ENCODE peak calls at places on chromosomes 2 and 18, in eight cellular contexts. Q, C, O, V, D, S, M and A are unnamed samples.

GRCh38 chr2:204479557-204479956 is 65.7 kb upstream of the PARD3B start:
- DNase-seq in D (no peak), O (peak), V (no peak), M (no peak), Q (no peak), C (peak), S (no peak), A (no peak)

GRCh38 chr18:23355206-23355605 is 97.9 kb upstream of the RIOK3 start:
- DNase-seq in Q (no peak), S (no peak), C (no peak), M (no peak), V (no peak), O (no peak), D (no peak), A (no peak)

GRCh38 chr2:233021771-233022170 is 8.7 kb upstream of the NGEF start:
- DNase-seq in V (no peak), C (peak), D (no peak), Q (peak), S (no peak), O (peak), M (no peak), A (no peak)

GRCh38 chr2:63861220-63861822 is 19.6 kb downstream of the UGP2 start:
- DNase-seq in D (no peak), C (peak), S (no peak), M (no peak), V (no peak), Q (peak), O (peak), A (peak)

GRCh38 chr18:3546106-3546505 is 96.1 kb downstream of the TGIF1 start:
- DNase-seq in M (no peak), Q (no peak), S (no peak), O (no peak), D (no peak), C (no peak), V (no peak), A (no peak)

GRCh38 chr2:200812122-200813022 is 662 bp downstream of the BZW1 start:
- DNase-seq in C (peak), S (peak), Q (peak), D (peak), M (peak), V (peak), O (peak), A (peak)

GRCh38 chr2:105327690-105328089 is 1.8 kb downstream of the TGFBRAP1 start:
- DNase-seq in Q (no peak), C (no peak), D (no peak), O (no peak), S (no peak), V (no peak), M (no peak), A (no peak)

GRCh38 chr2:153917570-153917969 is 45.8 kb downstream of the GALNT13 start:
- DNase-seq in O (no peak), M (no peak), Q (no peak), C (no peak), S (no peak), D (no peak), V (no peak), A (no peak)

GRCh38 chr2:76711490-76711889 is 810.7 kb downstream of the LRRTM4 start:
- DNase-seq in D (no peak), V (no peak), M (no peak), O (no peak), C (no peak), S (no peak), Q (no peak), A (no peak)

GRCh38 chr2:106358081-106358480 is 110.1 kb downstream of the RGPD3 start:
- DNase-seq in M (no peak), D (no peak), O (no peak), C (no peak), S (no peak), V (no peak), Q (no peak), A (no peak)

GRCh38 chr18:38456253-38456652 is 890.7 kb upstream of the CELF4 start:
- DNase-seq in M (no peak), Q (no peak), C (no peak), D (no peak), O (no peak), V (no peak), S (no peak), A (no peak)

GRCh38 chr2:172826522-172826921 is 90.9 kb downstream of the RAPGEF4 start:
- DNase-seq in O (peak), S (no peak), Q (no peak), M (no peak), D (no peak), C (no peak), V (no peak), A (no peak)

GRCh38 chr2:125405816-125406215 is 1250.1 kb upstream of the GYPC start:
- DNase-seq in S (no peak), M (no peak), Q (peak), C (peak), O (peak), V (no peak), D (no peak), A (no peak)

GRCh38 chr2:24438106-24438505 is 52.9 kb upstream of the NCOA1 start:
- DNase-seq in O (peak), D (no peak), M (no peak), C (no peak), Q (peak), S (no peak), V (no peak), A (no peak)

GRCh38 chr2:136210822-136211221 is 92.9 kb upstream of the CXCR4 start:
- DNase-seq in V (no peak), S (no peak), M (no peak), D (no peak), Q (no peak), C (no peak), O (no peak), A (no peak)

GRCh38 chr2:9778012-9778411 is 65.3 kb upstream of the TAF1B start:
- DNase-seq in O (no peak), C (peak), S (peak), D (no peak), Q (no peak), V (no peak), M (no peak), A (no peak)
- TF ChIP-seq CTCF in O (peak), C (peak), S (peak), D (no peak), Q (peak), V (peak), M (no peak), A (peak)

DNA sequence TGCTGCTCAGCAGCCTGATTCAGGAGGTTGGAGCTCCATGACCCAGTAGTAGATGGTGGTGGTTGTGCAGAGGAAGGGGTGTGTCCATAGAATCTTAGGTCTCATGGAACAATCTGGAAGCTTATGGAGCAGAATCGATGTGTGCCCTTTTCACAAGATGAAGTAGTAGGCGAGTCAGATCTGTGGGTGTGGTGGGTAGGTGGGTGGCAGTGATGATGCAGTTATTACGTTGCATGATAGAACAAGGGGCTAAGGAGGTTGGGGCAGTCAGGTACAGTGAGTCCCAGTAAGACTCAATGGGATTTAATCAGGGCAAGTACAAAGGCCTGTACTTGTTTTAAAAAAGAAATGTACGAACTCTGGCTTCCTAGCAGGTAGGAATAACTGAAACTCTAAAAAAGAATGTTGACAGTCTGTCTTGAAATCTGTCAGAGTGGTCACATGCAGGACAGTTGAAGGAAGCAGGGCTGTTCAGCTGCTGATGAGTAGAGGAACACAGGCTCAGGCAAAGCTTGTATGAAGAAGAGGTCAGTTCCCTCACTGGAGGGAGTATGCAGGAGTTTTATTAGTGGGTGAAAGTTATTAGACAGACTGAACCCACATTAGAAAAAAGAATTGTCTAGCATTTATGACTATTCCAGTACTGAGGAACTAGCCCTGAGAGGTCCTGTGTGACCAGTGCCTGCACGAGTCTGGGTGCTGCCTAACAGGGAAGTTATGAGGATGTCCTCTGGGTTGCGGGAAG is 9.3 kb downstream of the TET3 start:
- DNase-seq in Q (no peak), V (no peak), M (no peak), D (no peak), O (no peak), S (no peak), C (no peak), A (no peak)
- TF ChIP-seq CTCF in Q (no peak), V (no peak), M (no peak), D (no peak), O (no peak), S (no peak), C (no peak), A (no peak)

DNA sequence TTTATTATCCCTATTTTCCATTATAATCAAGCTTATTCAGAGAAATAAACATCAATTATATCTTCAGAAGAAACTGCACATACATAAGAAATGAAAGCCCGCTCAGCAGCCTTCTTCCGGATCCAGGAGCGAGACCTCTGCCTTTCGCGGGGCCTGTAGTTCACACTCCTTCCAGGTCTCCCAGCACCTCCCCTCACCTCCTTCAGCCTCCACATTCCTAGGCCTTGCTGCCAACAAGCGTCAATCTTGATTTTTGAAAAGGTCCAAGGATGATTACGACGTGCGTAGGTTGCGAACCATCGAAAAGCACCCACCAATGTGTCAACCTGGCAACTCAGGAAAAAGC is 355 bp upstream of the KIDINS220 start:
- DNase-seq in S (no peak), D (no peak), V (no peak), C (no peak), M (no peak), Q (no peak), O (no peak), A (no peak)
- TF ChIP-seq CTCF in S (no peak), D (no peak), V (no peak), C (no peak), M (no peak), Q (no peak), O (no peak), A (no peak)

GRCh38 chr2:95231723-95232122 is 24.4 kb downstream of the ZNF892 start:
- DNase-seq in M (no peak), D (no peak), V (peak), C (peak), Q (peak), O (peak), S (no peak), A (peak)
- TF ChIP-seq CTCF in M (no peak), D (peak), V (peak), C (peak), Q (peak), O (peak), S (peak), A (peak)

DNA sequence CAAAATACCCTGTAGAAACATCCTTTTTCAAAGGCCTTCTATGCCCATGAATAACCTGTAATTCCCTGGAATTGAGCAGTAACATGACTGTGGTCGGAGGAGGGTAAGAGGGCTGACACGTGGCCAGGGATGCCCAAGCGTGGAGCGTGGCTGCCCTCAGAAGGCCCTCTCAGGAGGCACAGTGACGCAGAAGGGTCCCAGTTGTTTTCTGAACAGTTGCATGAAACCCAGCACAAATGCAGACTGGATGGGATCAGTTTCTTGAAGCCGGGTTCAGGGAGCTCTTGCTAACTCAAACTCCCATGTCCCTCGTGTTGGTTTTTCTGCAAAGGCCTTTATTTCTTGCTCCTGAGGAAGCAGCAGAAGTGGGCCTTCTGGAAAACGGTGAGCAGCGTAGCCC is 237.0 kb downstream of the ALPK2 start:
- DNase-seq in D (no peak), C (no peak), S (no peak), O (no peak), V (no peak), M (peak), Q (no peak), A (no peak)
- TF ChIP-seq CTCF in D (no peak), C (no peak), S (no peak), O (no peak), V (no peak), M (no peak), Q (no peak), A (no peak)

DNA sequence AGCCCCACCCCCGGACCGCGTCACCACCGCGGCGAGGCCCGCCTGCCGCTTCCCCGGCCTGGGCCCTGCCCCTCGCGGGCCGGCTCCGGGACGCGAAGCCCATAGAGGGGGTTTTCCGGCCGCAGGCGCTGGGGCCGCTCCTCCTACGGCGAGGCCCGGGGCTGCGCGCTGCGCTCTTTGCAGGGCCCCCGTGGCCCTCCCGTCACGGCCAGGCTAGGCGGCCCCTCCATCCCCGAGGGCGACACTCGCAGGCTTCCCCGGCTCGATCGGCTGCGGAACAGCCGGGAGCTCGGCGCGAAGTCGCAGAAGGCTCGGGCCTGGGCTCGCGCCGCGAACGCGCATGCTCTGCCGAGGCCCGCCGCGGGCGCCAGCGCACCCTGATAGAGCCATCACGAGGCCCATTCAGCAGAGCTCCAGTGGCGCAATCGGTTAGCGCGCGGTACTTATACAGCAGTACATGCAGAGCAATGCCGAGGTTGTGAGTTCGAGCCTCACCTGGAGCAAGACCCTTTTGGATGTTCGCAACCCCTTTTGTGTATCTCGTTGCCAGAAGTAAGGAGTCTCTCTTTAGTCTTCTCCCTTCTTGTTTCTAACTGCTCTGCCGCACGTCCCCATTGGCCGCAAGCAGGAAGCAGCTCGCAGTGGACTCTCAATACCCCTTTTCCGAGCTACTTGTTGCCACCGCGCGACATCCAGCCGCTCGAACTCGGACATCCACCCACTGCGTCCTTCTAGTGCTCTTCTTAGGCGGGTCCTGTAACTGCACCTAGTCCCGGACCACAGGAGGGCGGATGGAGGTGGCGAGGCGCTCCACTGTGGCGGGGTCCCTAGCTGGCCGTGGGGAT is 18.0 kb upstream of the HAAO start:
- DNase-seq in S (peak), C (peak), D (peak), O (peak), M (peak), Q (peak), V (peak), A (peak)
- TF ChIP-seq CTCF in S (peak), C (peak), D (peak), O (no peak), M (no peak), Q (peak), V (no peak), A (no peak)

GRCh38 chr2:119263656-119264055 is 40.0 kb downstream of the STEAP3 start:
- DNase-seq in C (no peak), O (no peak), Q (no peak), V (no peak), D (no peak), S (no peak), M (no peak), A (no peak)

GRCh38 chr2:119265693-119266066 is 42.0 kb downstream of the STEAP3 start:
- DNase-seq in S (no peak), M (no peak), O (no peak), Q (no peak), C (no peak), D (no peak), V (no peak), A (no peak)

GRCh38 chr2:119263025-119263424 is 39.4 kb downstream of the STEAP3 start:
- DNase-seq in O (no peak), C (no peak), V (no peak), D (no peak), S (no peak), Q (no peak), M (no peak), A (no peak)

GRCh38 chr2:119266091-119266589 is 42.5 kb downstream of the STEAP3 start:
- DNase-seq in S (no peak), C (no peak), Q (no peak), O (no peak), M (no peak), V (no peak), D (no peak), A (no peak)

GRCh38 chr2:119264781-119265692 is 41.4 kb downstream of the STEAP3 start:
- DNase-seq in C (peak), O (peak), V (peak), S (no peak), Q (peak), D (peak), M (peak), A (peak)
- TF ChIP-seq CTCF in C (peak), O (peak), V (peak), S (peak), Q (peak), D (peak), M (peak), A (peak)

GRCh38 chr2:185608799-185609198 is 129.8 kb upstream of the FSIP2 start:
- DNase-seq in D (no peak), C (peak), S (no peak), V (no peak), Q (no peak), O (no peak), M (no peak), A (no peak)
- TF ChIP-seq CTCF in D (no peak), C (no peak), S (no peak), V (peak), Q (no peak), O (peak), M (no peak), A (no peak)

GRCh38 chr2:224039080-224039769 is at the start of gene SERPINE2:
- DNase-seq in V (peak), O (peak), M (no peak), C (peak), D (peak), S (peak), Q (peak), A (peak)
- TF ChIP-seq CTCF in V (peak), O (peak), M (no peak), C (peak), D (peak), S (peak), Q (peak), A (no peak)